ENCODE peak calls at places on chromosome 17, in seven cellular contexts. D, U, Y, G, I, X and O are unnamed samples.
A peak's percentile ranks its signal among the peaks of the same experiment; 100 is the strongest.

GRCh38 chr17:37089998-37090397 is 141.2 kb downstream of the AATF start:
- DNase-seq in D (no peak), U (no peak), X (no peak), I (peak; percentile 34), Y (no peak), G (peak; percentile 32), O (no peak)

GRCh38 chr17:78154903-78155811 is 9.0 kb downstream of the C17orf99 start:
- DNase-seq in X (peak; percentile 59), U (no peak), G (no peak), D (no peak), Y (no peak), I (peak; percentile 50), O (no peak)

GRCh38 chr17:57519199-57519598 is 225.9 kb downstream of the CCDC182 start:
- DNase-seq in Y (no peak), U (peak; percentile 58), X (no peak), D (no peak), I (no peak), G (no peak), O (no peak)

GRCh38 chr17:45824901-45825492 is 19.7 kb upstream of the SPPL2C start:
- DNase-seq in Y (no peak), I (no peak), G (no peak), X (no peak), U (no peak), D (peak; percentile 59), O (no peak)

GRCh38 chr17:78168906-78169793 is 769 bp downstream of the SYNGR2 start:
- DNase-seq in G (peak; percentile 73), U (peak; percentile 33), I (peak; percentile 55), X (peak; percentile 85), Y (peak; percentile 71), D (peak; percentile 89), O (peak; percentile 46)

GRCh38 chr17:80789356-80789902 is 202.2 kb upstream of the CHMP6 start:
- DNase-seq in D (no peak), U (peak; percentile 97), G (peak; percentile 39), I (no peak), X (no peak), Y (peak; percentile 56), O (peak; percentile 70)

GRCh38 chr17:39950871-39951348 is 11.9 kb upstream of the GSDMA start:
- DNase-seq in I (no peak), X (no peak), G (peak; percentile 36), D (no peak), U (no peak), Y (no peak), O (no peak)

GRCh38 chr17:1904273-1905052 is 74.7 kb downstream of the RPA1 start:
- DNase-seq in Y (no peak), G (no peak), D (no peak), X (no peak), I (no peak), U (no peak), O (no peak)

GRCh38 chr17:48724241-48725004 is 1.4 kb downstream of the PRAC2 start:
- DNase-seq in D (peak; percentile 70), U (peak; percentile 67), Y (peak; percentile 52), X (peak; percentile 92), G (peak; percentile 87), I (peak; percentile 64), O (peak; percentile 83)

GRCh38 chr17:58531661-58532554 is 17.5 kb upstream of the MTMR4 start:
- DNase-seq in D (peak; percentile 95), U (peak; percentile 21), X (peak; percentile 64), Y (no peak), I (peak; percentile 54), G (peak; percentile 58), O (peak; percentile 56)

GRCh38 chr17:61416540-61417363 is 17.1 kb downstream of the TBX2 start:
- DNase-seq in D (peak; percentile 93), G (peak; percentile 82), U (peak; percentile 87), X (peak; percentile 77), Y (peak; percentile 75), I (peak; percentile 47), O (peak; percentile 89)

GRCh38 chr17:41464682-41465081 is 2.5 kb downstream of the KRT32 start:
- DNase-seq in D (no peak), I (no peak), X (no peak), U (peak; percentile 91), G (peak; percentile 49), Y (peak; percentile 72), O (peak; percentile 90)

GRCh38 chr17:75776399-75777242 is 8.0 kb upstream of the UNK start:
- DNase-seq in X (no peak), Y (no peak), I (no peak), G (no peak), D (no peak), U (no peak), O (peak; percentile 23)

GRCh38 chr17:63433746-63434591 is 12.1 kb downstream of the CYB561 start:
- DNase-seq in I (no peak), D (peak; percentile 85), G (peak; percentile 79), X (peak; percentile 49), U (peak; percentile 92), Y (peak; percentile 82), O (peak; percentile 88)

GRCh38 chr17:72984145-72984924 is 108.2 kb downstream of the SLC39A11 start:
- DNase-seq in I (no peak), X (no peak), U (peak; percentile 98), D (no peak), G (no peak), Y (no peak), O (no peak)

GRCh38 chr17:8477653-8478441 is 42.2 kb downstream of the NDEL1 start:
- DNase-seq in G (no peak), U (no peak), X (no peak), I (no peak), Y (no peak), D (no peak), O (no peak)

GRCh38 chr17:82384730-82385429 is 13.3 kb downstream of the UTS2R start:
- DNase-seq in U (peak; percentile 41), X (peak; percentile 50), Y (peak; percentile 88), D (peak; percentile 89), I (no peak), G (peak; percentile 88), O (no peak)

GRCh38 chr17:7912927-7913524 is 3.1 kb downstream of the RNF227 start:
- DNase-seq in U (peak; percentile 80), I (no peak), G (peak; percentile 74), D (no peak), Y (no peak), X (no peak), O (no peak)

GRCh38 chr17:60600490-60601431 is 768 bp downstream of the PPM1D start:
- DNase-seq in G (peak; percentile 88), Y (peak; percentile 75), I (peak; percentile 74), X (peak; percentile 89), D (no peak), U (peak; percentile 85), O (peak; percentile 76)

GRCh38 chr17:39704821-39705551 is 5.1 kb downstream of the ERBB2 start:
- DNase-seq in U (peak; percentile 50), Y (no peak), X (no peak), D (no peak), I (no peak), G (peak; percentile 31), O (no peak)

GRCh38 chr17:42345396-42346078 is 42.7 kb downstream of the STAT3 start:
- DNase-seq in G (peak; percentile 55), I (no peak), X (no peak), Y (no peak), D (no peak), U (no peak), O (no peak)

GRCh38 chr17:49676276-49676868 is 1.5 kb downstream of the SPOP start:
- DNase-seq in D (no peak), G (peak; percentile 37), X (peak; percentile 14), I (peak; percentile 54), U (peak; percentile 38), Y (no peak), O (no peak)

GRCh38 chr17:6666077-6666521 is 14.5 kb downstream of the C17orf100 start:
- DNase-seq in U (peak; percentile 79), G (peak; percentile 81), X (peak; percentile 66), I (peak; percentile 58), D (no peak), Y (peak; percentile 53), O (peak; percentile 68)

GRCh38 chr17:61284174-61284573 is 115.5 kb upstream of the TBX2 start:
- DNase-seq in G (no peak), X (no peak), D (no peak), Y (no peak), U (peak; percentile 93), I (no peak), O (no peak)

GRCh38 chr17:17613708-17614114 is 22.2 kb upstream of the PEMT start:
- DNase-seq in D (no peak), Y (peak; percentile 25), X (peak; percentile 48), U (peak; percentile 73), I (peak; percentile 34), G (peak; percentile 70), O (peak; percentile 45)

GRCh38 chr17:34874496-34874895 is 86.8 kb downstream of the CCT6B start:
- DNase-seq in Y (no peak), X (no peak), D (no peak), U (no peak), I (no peak), G (no peak), O (no peak)

GRCh38 chr17:41665566-41666335 is 22.9 kb upstream of the EIF1 start:
- DNase-seq in I (peak; percentile 86), G (peak; percentile 92), Y (peak; percentile 79), U (peak; percentile 74), D (peak; percentile 99), X (peak; percentile 93), O (peak; percentile 79)

DNA sequence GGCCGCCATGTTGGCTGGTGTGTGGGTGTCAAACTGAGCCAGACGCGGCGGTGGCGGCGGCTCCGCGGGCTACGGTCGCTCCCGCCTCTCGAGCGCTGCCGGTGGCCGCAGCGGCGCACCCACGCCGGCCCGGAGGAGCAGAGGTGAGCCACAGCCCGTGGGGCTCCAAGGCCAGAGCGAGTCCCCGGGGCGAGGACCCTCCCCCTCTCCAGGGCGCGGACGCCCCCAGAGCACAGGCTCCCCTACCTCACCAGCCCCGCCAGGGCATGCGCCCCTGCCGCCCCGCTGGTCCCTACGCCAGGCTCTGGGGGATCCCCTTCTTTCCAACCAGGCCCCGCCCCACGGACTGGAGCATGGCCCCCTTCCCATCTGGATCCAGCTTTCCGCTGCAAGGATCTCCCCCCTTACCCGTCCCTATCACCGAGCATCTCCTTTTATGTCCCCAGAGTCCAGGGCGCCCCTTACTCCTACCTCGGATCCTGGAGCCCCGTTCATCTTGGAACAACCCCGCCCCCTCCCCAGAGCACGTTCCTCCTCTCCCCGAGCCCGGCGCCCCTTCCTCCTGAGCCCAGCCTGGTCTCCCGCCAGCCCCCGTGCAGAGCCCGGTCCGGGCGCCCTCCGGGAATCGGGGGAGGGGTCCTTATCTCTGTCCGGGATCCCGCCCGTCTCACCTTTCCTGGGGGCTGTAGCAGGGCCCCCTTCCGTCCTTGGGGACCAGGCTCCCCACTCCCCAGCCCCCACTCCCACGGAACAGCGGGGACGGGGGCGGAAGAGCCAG is 412 bp downstream of the EPN2 start:
- DNase-seq in G (peak; percentile 36), U (no peak), D (peak; percentile 81), I (peak; percentile 25), X (peak; percentile 50), Y (peak; percentile 34), O (no peak)
- TF ChIP-seq POLR2A in G (peak; percentile 41), U (no peak), D (peak; percentile 65), I (no peak), X (peak; percentile 43), Y (peak; percentile 72), O (peak; percentile 53)

GRCh38 chr17:56478836-56479447 is 114.6 kb upstream of the NOG start:
- DNase-seq in G (peak; percentile 5), I (no peak), D (no peak), U (peak; percentile 25), X (no peak), Y (no peak), O (no peak)
- TF ChIP-seq CTCF in G (peak; percentile 37), I (peak; percentile 38), D (peak; percentile 10), U (peak; percentile 48), X (peak; percentile 29), Y (no peak), O (no peak)

GRCh38 chr17:64502809-64503208 is 3.3 kb downstream of the DDX5 start:
- DNase-seq in D (no peak), G (no peak), U (peak; percentile 68), X (no peak), Y (no peak), I (no peak), O (no peak)
- H3K36me3 ChIP-seq in D (peaks cover 68% of the 10 kb centered on the region), G (peaks cover 41% of the 10 kb centered on the region), U (peaks cover 50% of the 10 kb centered on the region), X (peaks cover 59% of the 10 kb centered on the region), Y (peaks cover 7% of the 10 kb centered on the region), I (peaks cover 67% of the 10 kb centered on the region), O (no peaks in the 10 kb centered on the region)

GRCh38 chr17:28748852-28749515 is 5.2 kb downstream of the TRAF4 start:
- DNase-seq in D (peak; percentile 52), U (no peak), G (no peak), Y (no peak), X (no peak), I (no peak), O (no peak)
- TF ChIP-seq POLR2A in D (no peak), U (no peak), G (no peak), Y (no peak), X (no peak), I (no peak), O (no peak)